ENCODE peak calls at places on chromosomes 2 and 18, in four cellular contexts. O is left lung, I is dorsolateral prefrontal cortex, H is cardiac fibroblast. D is an unnamed sample.

GRCh38 chr2:104120144-104120543 is 733.8 kb upstream of the POU3F3 start:
- DNase-seq in O (no peak), I (no peak), H (no peak), D (no peak)

GRCh38 chr2:101150306-101151140 is 659 bp downstream of the TBC1D8 start:
- DNase-seq in O (peak; percentile 86), I (no peak), H (peak; percentile 18), D (peak; percentile 61)

GRCh38 chr18:9404565-9405060 is 70.0 kb downstream of the TWSG1 start:
- DNase-seq in O (no peak), I (no peak), H (peak; percentile 51), D (no peak)

GRCh38 chr2:68805025-68805424 is 66.2 kb downstream of the BMP10 start:
- DNase-seq in O (no peak), I (no peak), H (no peak), D (no peak)

GRCh38 chr18:48330016-48330991 is 78.9 kb downstream of the ZBTB7C start:
- DNase-seq in O (no peak), I (no peak), H (peak; percentile 87), D (no peak)

GRCh38 chr2:184425083-184425482 is 173.2 kb upstream of the ZNF804A start:
- DNase-seq in O (no peak), I (no peak), H (no peak), D (no peak)

GRCh38 chr2:123953848-123954247 is 71.2 kb upstream of the CNTNAP5 start:
- DNase-seq in O (no peak), I (no peak), H (peak; percentile 51), D (no peak)

GRCh38 chr2:84770280-84770679 is 110.6 kb downstream of the TRABD2A start:
- DNase-seq in O (no peak), I (no peak), H (no peak), D (no peak)

GRCh38 chr2:20224191-20224715 is 677 bp downstream of the SDC1 start:
- DNase-seq in O (peak; percentile 76), I (no peak), H (no peak), D (no peak)

GRCh38 chr2:97011977-97012569 is 25.7 kb upstream of the FAM178B start:
- DNase-seq in O (no peak), I (peak; percentile 16), H (peak; percentile 82), D (no peak)

GRCh38 chr2:187055463-187055862 is 206.5 kb upstream of the ZSWIM2 start:
- DNase-seq in O (no peak), I (no peak), H (peak; percentile 37), D (no peak)

GRCh38 chr18:50405582-50406271 is 30.9 kb downstream of the SKA1 start:
- DNase-seq in O (no peak), I (no peak), H (no peak), D (no peak)

GRCh38 chr2:120104002-120104467 is 91.2 kb downstream of the EPB41L5 start:
- DNase-seq in O (no peak), I (no peak), H (peak; percentile 97), D (no peak)

GRCh38 chr18:8052237-8052701 is 485.2 kb downstream of the PTPRM start:
- DNase-seq in O (no peak), I (no peak), H (peak; percentile 67), D (no peak)

GRCh38 chr2:191845248-191845715 is 1.6 kb downstream of the CAVIN2 start:
- DNase-seq in O (peak; percentile 70), I (no peak), H (peak; percentile 36), D (peak; percentile 53)
- H3K4me3 ChIP-seq in O (peak overlapping the region; percentile 61), I (peak overlapping the region; percentile 59), H (peak overlapping the region; percentile 41), D (peak overlapping the region; percentile 72)

DNA sequence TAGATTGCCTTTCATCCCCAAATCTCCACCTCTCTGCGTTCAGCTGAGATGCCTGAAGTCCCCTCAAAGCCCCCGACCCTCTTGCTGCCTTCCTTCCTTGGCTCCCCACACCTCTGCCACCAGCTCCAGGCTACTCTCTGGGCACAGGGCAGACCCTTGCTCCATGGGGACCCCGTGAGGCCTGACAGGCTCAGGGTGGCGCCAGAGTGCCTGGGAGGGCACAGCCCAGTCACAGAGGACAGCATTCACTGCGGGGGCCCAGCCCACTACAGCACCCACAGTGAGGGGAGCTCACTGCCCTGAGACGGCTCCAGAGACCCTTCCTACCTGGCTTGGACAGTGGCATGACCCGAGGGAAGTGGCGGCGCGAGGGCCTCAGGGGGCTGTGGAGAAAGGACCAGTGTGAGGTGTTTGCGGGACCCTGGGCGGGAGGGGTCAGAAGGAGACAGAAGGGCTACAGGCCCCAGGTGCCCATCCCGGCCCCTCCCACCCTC is 51.0 kb downstream of the AQP12A start:
- DNase-seq in O (no peak), I (no peak), H (no peak), D (no peak)
- TF ChIP-seq CTCF in O (no peak), I (no peak), H (no peak), D (no peak)

GRCh38 chr2:159960413-159960812 is 102.0 kb downstream of the PLA2R1 start:
- DNase-seq in O (no peak), I (no peak), H (peak; percentile 93), D (no peak)
- H3K4me3 ChIP-seq in O (no peak overlapping the region), I (no peak overlapping the region), H (no peak overlapping the region), D (no peak overlapping the region)

DNA sequence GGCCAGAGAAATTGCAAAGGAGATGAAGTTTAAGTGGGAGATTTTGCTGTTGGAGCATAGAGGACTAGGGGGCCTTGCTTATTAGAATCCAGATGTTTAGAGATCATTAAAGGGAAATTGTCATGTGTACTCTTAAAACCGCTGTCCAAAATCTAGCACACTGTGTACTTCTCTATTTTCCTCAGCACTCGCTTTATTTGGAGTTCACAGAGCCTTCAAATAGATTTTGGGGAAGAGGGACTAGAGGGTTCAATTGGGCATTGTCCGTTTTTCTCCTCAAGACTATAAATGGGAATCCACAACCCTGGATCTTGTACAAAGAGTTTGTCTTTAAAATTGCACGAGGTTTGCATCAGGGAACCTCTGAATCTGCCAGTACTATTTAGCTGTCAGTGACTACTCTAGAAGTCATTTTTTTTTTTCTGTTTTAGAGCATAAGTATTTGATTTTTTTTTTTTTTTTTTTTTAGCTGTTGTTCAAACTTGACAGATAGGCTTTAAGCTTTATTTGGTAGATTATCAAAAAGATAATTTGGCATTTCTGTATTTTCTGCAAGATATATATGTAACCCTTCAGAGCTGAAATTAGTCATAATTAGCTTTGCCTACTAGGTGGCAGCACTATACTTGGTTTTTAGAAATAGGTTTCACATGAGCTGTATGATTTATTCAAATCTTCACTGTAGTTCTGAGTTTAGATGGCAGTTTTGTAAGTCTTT is 14.2 kb downstream of the PMS1 start:
- DNase-seq in O (no peak), I (no peak), H (peak; percentile 75), D (no peak)
- TF ChIP-seq CTCF in O (no peak), I (peak; percentile 62), H (peak; percentile 46), D (peak; percentile 25)

GRCh38 chr2:56008661-56009411 is 85.3 kb upstream of the EFEMP1 start:
- DNase-seq in O (no peak), I (peak; percentile 77), H (peak; percentile 97), D (no peak)
- H3K4me3 ChIP-seq in O (no peak overlapping the region), I (peak overlapping the region; percentile 38), H (no peak overlapping the region), D (no peak overlapping the region)

GRCh38 chr2:127704641-127705243 is 3.4 kb downstream of the SFT2D3 start:
- DNase-seq in O (no peak), I (no peak), H (no peak), D (no peak)
- TF ChIP-seq CTCF in O (no peak), I (no peak), H (no peak), D (no peak)

GRCh38 chr2:150062416-150062815 is 425.1 kb downstream of the RND3 start:
- DNase-seq in O (no peak), I (no peak), H (peak; percentile 62), D (no peak)
- H3K4me3 ChIP-seq in O (no peak overlapping the region), I (no peak overlapping the region), H (no peak overlapping the region), D (no peak overlapping the region)

GRCh38 chr2:216217904-216218260 is 108.7 kb downstream of the XRCC5 start:
- DNase-seq in O (no peak), I (no peak), H (no peak), D (no peak)

GRCh38 chr2:216219866-216220265 is 110.7 kb downstream of the XRCC5 start:
- DNase-seq in O (no peak), I (no peak), H (no peak), D (no peak)

GRCh38 chr2:216214768-216215167 is 105.6 kb downstream of the XRCC5 start:
- DNase-seq in O (no peak), I (no peak), H (no peak), D (no peak)

GRCh38 chr2:216216951-216217903 is 108.1 kb downstream of the XRCC5 start:
- DNase-seq in O (peak; percentile 41), I (no peak), H (peak; percentile 70), D (no peak)

GRCh38 chr2:216215991-216216390 is 106.8 kb downstream of the XRCC5 start:
- DNase-seq in O (no peak), I (no peak), H (peak; percentile 39), D (no peak)
- TF ChIP-seq CTCF in O (no peak), I (no peak), H (peak; percentile 31), D (peak; percentile 12)

GRCh38 chr2:72953976-72954375 is 36.7 kb downstream of the EMX1 start:
- DNase-seq in O (peak; percentile 25), I (no peak), H (no peak), D (no peak)
- H3K4me3 ChIP-seq in O (no peak overlapping the region), I (no peak overlapping the region), H (no peak overlapping the region), D (no peak overlapping the region)